ENCODE peak calls at places on chromosomes 2 and 18, in six cellular contexts. F is LoVo, W is M059J, P is NCI-H146, V is progenitor cell of endocrine pancreas, M is type B pancreatic cell. L is an unnamed sample.
A peak's percentile ranks its signal among the peaks of the same experiment; 100 is the strongest.

GRCh38 chr18:13481820-13482640 is 244.3 kb downstream of the FAM210A start:
- DNase-seq in F (no peak), V (no peak), P (no peak), M (no peak), W (no peak), L (no peak)

GRCh38 chr18:3478262-3478978 is 28.4 kb downstream of the TGIF1 start:
- DNase-seq in W (no peak), M (no peak), F (no peak), P (no peak), V (no peak), L (no peak)

GRCh38 chr2:167826906-167827305 is 420.5 kb downstream of the STK39 start:
- DNase-seq in M (no peak), W (no peak), F (no peak), P (no peak), V (no peak), L (no peak)

GRCh38 chr18:22467760-22468553 is 50.2 kb upstream of the CTAGE1 start:
- DNase-seq in P (no peak), V (no peak), W (peak; percentile 98), F (peak; percentile 75), M (no peak), L (no peak)

GRCh38 chr18:58612239-58613055 is 16.4 kb downstream of the ALPK2 start:
- DNase-seq in P (no peak), V (no peak), F (no peak), M (no peak), W (peak; percentile 67), L (no peak)

GRCh38 chr18:79494936-79495335 is 99.2 kb downstream of the NFATC1 start:
- DNase-seq in M (peak; percentile 43), V (no peak), P (no peak), W (no peak), F (no peak), L (no peak)

GRCh38 chr18:4405965-4406364 is 49.1 kb downstream of the DLGAP1 start:
- DNase-seq in P (no peak), M (no peak), F (no peak), V (no peak), W (no peak), L (no peak)

GRCh38 chr2:238505892-238506280 is 79.2 kb downstream of the ASB1 start:
- DNase-seq in F (no peak), W (no peak), M (no peak), V (no peak), P (no peak), L (no peak)

GRCh38 chr2:101115664-101116063 is 35.5 kb downstream of the TBC1D8 start:
- DNase-seq in M (no peak), W (no peak), P (no peak), V (no peak), F (no peak), L (no peak)

GRCh38 chr18:52183107-52183506 is 156.9 kb upstream of the DCC start:
- DNase-seq in V (no peak), M (no peak), F (no peak), W (no peak), P (no peak), L (no peak)

GRCh38 chr2:156329922-156330726 is 2.4 kb downstream of the NR4A2 start:
- DNase-seq in F (no peak), W (no peak), P (no peak), V (no peak), M (no peak), L (no peak)